ENCODE peak calls at places on chromosomes 13 and 19, in four cellular contexts. L, C, K and A are unnamed samples.
A peak's percentile ranks its signal among the peaks of the same experiment; 100 is the strongest.

GRCh38 chr13:75021151-75021550 is 460.8 kb downstream of the TBC1D4 start:
- DNase-seq in C (no peak), L (no peak), K (no peak), A (no peak)

GRCh38 chr19:13117772-13118423 is at the start of gene NACC1:
- DNase-seq in L (peak; percentile 97), C (peak; percentile 60), K (peak; percentile 86), A (peak; percentile 90)

GRCh38 chr19:44642375-44642774 is 1.3 kb upstream of the PVR start:
- DNase-seq in C (no peak), L (no peak), K (no peak), A (no peak)

GRCh38 chr19:4575267-4575793 is 15.8 kb upstream of the SEMA6B start:
- DNase-seq in K (no peak), C (no peak), L (peak; percentile 97), A (no peak)

GRCh38 chr13:94416454-94417080 is 62.9 kb downstream of the DCT start:
- DNase-seq in C (no peak), L (no peak), K (no peak), A (no peak)

GRCh38 chr13:51559916-51560315 is 24.3 kb upstream of the WDFY2 start:
- DNase-seq in L (no peak), K (no peak), C (no peak), A (no peak)

GRCh38 chr19:46787331-46788100 is 878 bp downstream of the SLC1A5 start:
- DNase-seq in L (peak; percentile 74), K (peak; percentile 43), C (no peak), A (peak; percentile 69)

GRCh38 chr19:6161271-6161850 is 25.9 kb downstream of the ACSBG2 start:
- DNase-seq in C (no peak), L (no peak), K (peak; percentile 27), A (peak; percentile 7)

GRCh38 chr19:50628551-50628950 is 11.1 kb downstream of the SYT3 start:
- DNase-seq in L (no peak), C (no peak), K (no peak), A (no peak)

GRCh38 chr19:604355-604754 is 14.7 kb downstream of the HCN2 start:
- DNase-seq in L (no peak), C (no peak), K (peak; percentile 74), A (no peak)

GRCh38 chr19:23259961-23260360 is 9.8 kb upstream of the ZNF724 start:
- DNase-seq in K (no peak), L (no peak), C (no peak), A (no peak)

GRCh38 chr19:15779756-15780476 is 7.5 kb upstream of the OR10H5 start:
- DNase-seq in K (no peak), L (no peak), C (peak; percentile 21), A (peak; percentile 53)